ENCODE peak calls at places on chromosome 9, in five cellular contexts. F is NCI-H82, O is BJ, P is NCI-H2081, G is B cell. M is an unnamed sample.
A peak's percentile ranks its signal among the peaks of the same experiment; 100 is the strongest.

GRCh38 chr9:79858509-79858908 is 286.7 kb downstream of the TLE4 start:
- DNase-seq in F (no peak), O (no peak), P (no peak), G (peak; percentile 48), M (no peak)

GRCh38 chr9:112945620-112946208 is 55.0 kb upstream of the SLC46A2 start:
- DNase-seq in F (peak; percentile 7), O (no peak), P (no peak), G (no peak), M (no peak)

GRCh38 chr9:113568481-113569321 is 105.2 kb downstream of the RGS3 start:
- DNase-seq in F (peak; percentile 52), O (no peak), P (peak; percentile 22), G (no peak), M (no peak)

GRCh38 chr9:133282454-133283238 is 7.6 kb upstream of the ABO start:
- DNase-seq in F (no peak), O (no peak), P (peak; percentile 52), G (no peak), M (no peak)

GRCh38 chr9:17294822-17295624 is 160.2 kb downstream of the CNTLN start:
- DNase-seq in F (no peak), O (no peak), P (no peak), G (peak; percentile 0), M (no peak)

GRCh38 chr9:136380381-136380780 is 6.9 kb upstream of the CARD9 start:
- DNase-seq in F (no peak), O (no peak), P (no peak), G (no peak), M (no peak)

GRCh38 chr9:120477534-120478001 is 102.4 kb downstream of the CDK5RAP2 start:
- DNase-seq in F (peak; percentile 86), O (peak; percentile 42), P (peak; percentile 62), G (peak; percentile 19), M (peak; percentile 79)

GRCh38 chr9:3845549-3845948 is 319.7 kb upstream of the RFX3 start:
- DNase-seq in F (peak; percentile 16), O (no peak), P (no peak), G (no peak), M (no peak)

GRCh38 chr9:98916660-98917059 is 27.0 kb upstream of the COL15A1 start:
- DNase-seq in F (peak; percentile 6), O (no peak), P (no peak), G (no peak), M (no peak)

GRCh38 chr9:130041648-130042405 is 1.2 kb downstream of the FNBP1 start:
- DNase-seq in F (peak; percentile 50), O (no peak), P (no peak), G (no peak), M (no peak)

GRCh38 chr9:85940275-85940831 is 593 bp upstream of the NAA35 start:
- DNase-seq in F (no peak), O (no peak), P (no peak), G (no peak), M (no peak)

GRCh38 chr9:72396247-72397091 is 31.5 kb upstream of the ZFAND5 start:
- DNase-seq in F (peak; percentile 93), O (peak; percentile 39), P (no peak), G (no peak), M (peak; percentile 30)

GRCh38 chr9:129434187-129434586 is 186.7 kb downstream of the C9orf50 start:
- DNase-seq in F (no peak), O (no peak), P (no peak), G (no peak), M (no peak)

GRCh38 chr9:21334969-21335632 is at the start of gene KLHL9:
- DNase-seq in F (peak; percentile 94), O (peak; percentile 49), P (peak; percentile 95), G (peak; percentile 90), M (peak; percentile 82)

GRCh38 chr9:37036237-37037136 is 2.4 kb upstream of the PAX5 start:
- DNase-seq in F (no peak), O (no peak), P (peak; percentile 16), G (peak; percentile 85), M (no peak)

GRCh38 chr9:91785403-91785917 is 164.6 kb downstream of the ROR2 start:
- DNase-seq in F (no peak), O (no peak), P (no peak), G (no peak), M (no peak)

GRCh38 chr9:81619353-81620008 is 69.9 kb downstream of the TLE1 start:
- DNase-seq in F (no peak), O (peak; percentile 72), P (no peak), G (no peak), M (peak; percentile 76)

GRCh38 chr9:89008346-89009048 is 17.2 kb downstream of the S1PR3 start:
- DNase-seq in F (no peak), O (no peak), P (no peak), G (no peak), M (no peak)

GRCh38 chr9:132671620-132672412 is 1.6 kb downstream of the GTF3C4 start:
- DNase-seq in F (no peak), O (no peak), P (no peak), G (no peak), M (no peak)

GRCh38 chr9:2663886-2664674 is 42.5 kb downstream of the VLDLR start:
- DNase-seq in F (no peak), O (no peak), P (no peak), G (no peak), M (no peak)

M was measured in AG09319.